ENCODE peak calls at places on chromosomes 6 and 20, in six cellular contexts. L, Y, X, B, Z and T are unnamed samples.

GRCh38 chr20:11822116-11822794 is 95.4 kb upstream of the BTBD3 start:
- DNase-seq in L (no peak), Y (no peak), X (no peak), B (no peak), Z (no peak), T (no peak)

GRCh38 chr6:97548354-97548753 is 265.3 kb upstream of the MMS22L start:
- DNase-seq in L (no peak), Y (no peak), X (no peak), B (no peak), Z (no peak), T (no peak)

GRCh38 chr6:150617496-150618460 is 18.1 kb downstream of the PLEKHG1 start:
- DNase-seq in L (no peak), Y (no peak), X (no peak), B (no peak), Z (peak), T (no peak)

GRCh38 chr6:15962449-15962764 is 166.5 kb upstream of the MYLIP start:
- DNase-seq in L (no peak), Y (no peak), X (peak), B (no peak), Z (peak), T (no peak)

GRCh38 chr6:81770395-81770794 is 17.9 kb upstream of the TENT5A start:
- DNase-seq in L (no peak), Y (no peak), X (no peak), B (no peak), Z (no peak), T (no peak)

GRCh38 chr6:138278326-138278725 is 60.0 kb upstream of the PBOV1 start:
- DNase-seq in L (peak), Y (no peak), X (peak), B (peak), Z (peak), T (no peak)

GRCh38 chr6:20284672-20285071 is 72.4 kb upstream of the MBOAT1 start:
- DNase-seq in L (no peak), Y (no peak), X (no peak), B (no peak), Z (no peak), T (no peak)

GRCh38 chr6:85580104-85580877 is 13.4 kb downstream of the SNX14 start:
- DNase-seq in L (peak), Y (no peak), X (peak), B (no peak), Z (no peak), T (no peak)

GRCh38 chr6:121965739-121966138 is 433.7 kb upstream of the HSF2 start:
- DNase-seq in L (no peak), Y (no peak), X (no peak), B (no peak), Z (no peak), T (no peak)

GRCh38 chr20:3916347-3916746 is 27.2 kb downstream of the PANK2 start:
- DNase-seq in L (no peak), Y (no peak), X (no peak), B (no peak), Z (no peak), T (no peak)

GRCh38 chr6:52725133-52725529 is 38.1 kb downstream of the GSTA2 start:
- DNase-seq in L (no peak), Y (peak), X (no peak), B (no peak), Z (peak), T (no peak)

GRCh38 chr6:33081098-33081824 is 5.5 kb downstream of the HLA-DPB1 start:
- DNase-seq in L (no peak), Y (no peak), X (no peak), B (no peak), Z (no peak), T (no peak)

GRCh38 chr6:112214749-112215269 is 39.6 kb downstream of the LAMA4 start:
- DNase-seq in L (no peak), Y (no peak), X (no peak), B (no peak), Z (peak), T (no peak)

GRCh38 chr6:53059648-53060589 is 5.3 kb upstream of the FBXO9 start:
- DNase-seq in L (no peak), Y (no peak), X (no peak), B (no peak), Z (no peak), T (no peak)

GRCh38 chr6:7998103-7998725 is 66.0 kb downstream of the BLOC1S5 start:
- DNase-seq in L (no peak), Y (no peak), X (no peak), B (no peak), Z (no peak), T (no peak)

GRCh38 chr6:88626460-88626859 is 337.0 kb downstream of the RNGTT start:
- DNase-seq in L (no peak), Y (no peak), X (no peak), B (no peak), Z (no peak), T (no peak)

GRCh38 chr20:61218886-61219480 is 33.1 kb upstream of the CDH4 start:
- DNase-seq in L (no peak), Y (no peak), X (no peak), B (no peak), Z (no peak), T (no peak)

GRCh38 chr6:35183935-35184334 is 29.8 kb upstream of the SCUBE3 start:
- DNase-seq in L (no peak), Y (no peak), X (no peak), B (no peak), Z (no peak), T (no peak)

GRCh38 chr20:47318027-47318595 is 38.4 kb downstream of the ZMYND8 start:
- DNase-seq in L (no peak), Y (no peak), X (peak), B (peak), Z (peak), T (no peak)

GRCh38 chr20:31452575-31452974 is 12.1 kb downstream of the DEFB123 start:
- DNase-seq in L (no peak), Y (no peak), X (no peak), B (no peak), Z (no peak), T (no peak)

GRCh38 chr20:25480797-25481196 is 73.3 kb downstream of the GINS1 start:
- DNase-seq in L (no peak), Y (no peak), X (no peak), B (no peak), Z (no peak), T (no peak)

GRCh38 chr6:152636675-152637421 is at the start of gene SYNE1:
- DNase-seq in L (peak), Y (no peak), X (no peak), B (no peak), Z (peak), T (no peak)

GRCh38 chr6:2792330-2792729 is 27.1 kb downstream of the WRNIP1 start:
- DNase-seq in L (no peak), Y (no peak), X (peak), B (no peak), Z (peak), T (no peak)

GRCh38 chr6:158798311-158798710 is 20.9 kb downstream of the EZR start:
- DNase-seq in L (no peak), Y (no peak), X (no peak), B (no peak), Z (no peak), T (no peak)

GRCh38 chr6:110188791-110189190 is 8.6 kb downstream of the CDC40 start:
- DNase-seq in L (no peak), Y (no peak), X (no peak), B (no peak), Z (peak), T (no peak)

GRCh38 chr6:15826814-15827213 is 164.0 kb upstream of the DTNBP1 start:
- DNase-seq in L (no peak), Y (no peak), X (no peak), B (no peak), Z (no peak), T (no peak)

GRCh38 chr6:24274441-24275083 is 83.3 kb downstream of the DCDC2 start:
- DNase-seq in L (no peak), Y (peak), X (peak), B (no peak), Z (peak), T (peak)

GRCh38 chr6:4487538-4487937 is 288.7 kb upstream of the CDYL start:
- DNase-seq in L (no peak), Y (no peak), X (no peak), B (no peak), Z (no peak), T (no peak)

GRCh38 chr20:10603971-10604864 is 69.6 kb downstream of the JAG1 start:
- DNase-seq in L (peak), Y (no peak), X (peak), B (peak), Z (peak), T (no peak)

GRCh38 chr20:5835234-5835845 is 85.1 kb downstream of the SHLD1 start:
- DNase-seq in L (no peak), Y (peak), X (peak), B (no peak), Z (peak), T (peak)

GRCh38 chr6:166598441-166599138 is 12.1 kb upstream of the RAMACL start:
- DNase-seq in L (no peak), Y (no peak), X (peak), B (peak), Z (peak), T (no peak)

GRCh38 chr6:121356575-121356974 is 22.3 kb upstream of the TBC1D32 start:
- DNase-seq in L (no peak), Y (no peak), X (no peak), B (no peak), Z (no peak), T (no peak)

GRCh38 chr20:45469336-45470261 is at the start of gene WFDC2:
- DNase-seq in L (no peak), Y (no peak), X (no peak), B (no peak), Z (no peak), T (no peak)

GRCh38 chr20:37932919-37933318 is 30.0 kb downstream of the VSTM2L start:
- DNase-seq in L (no peak), Y (no peak), X (no peak), B (no peak), Z (no peak), T (no peak)

GRCh38 chr6:3449750-3450305 is 7.0 kb downstream of the SLC22A23 start:
- DNase-seq in L (no peak), Y (no peak), X (no peak), B (no peak), Z (no peak), T (no peak)